ENCODE peak calls at places on chromosomes 7 and 10, in six cellular contexts. L, R, E, Z, I and H are unnamed samples.

GRCh38 chr7:135536160-135536559 is 21.6 kb upstream of the NUP205 start:
- DNase-seq in L (no peak), R (peak), E (no peak), Z (no peak), I (no peak), H (no peak)

GRCh38 chr10:79025113-79025832 is 43.5 kb upstream of the ZMIZ1 start:
- DNase-seq in L (peak), R (no peak), E (no peak), Z (no peak), I (peak), H (no peak)

GRCh38 chr10:80924063-80924952 is 386.6 kb downstream of the SH2D4B start:
- DNase-seq in L (peak), R (no peak), E (no peak), Z (no peak), I (no peak), H (peak)

GRCh38 chr10:132545659-132546367 is 8.2 kb downstream of the INPP5A start:
- DNase-seq in L (no peak), R (no peak), E (no peak), Z (no peak), I (no peak), H (no peak)

GRCh38 chr10:119417852-119418251 is 124.7 kb downstream of the RGS10 start:
- DNase-seq in L (no peak), R (no peak), E (no peak), Z (no peak), I (no peak), H (no peak)

GRCh38 chr10:3853547-3853989 is 68.6 kb upstream of the KLF6 start:
- DNase-seq in L (no peak), R (no peak), E (no peak), Z (no peak), I (no peak), H (no peak)

GRCh38 chr10:61272781-61273180 is 180.4 kb downstream of the TMEM26 start:
- DNase-seq in L (no peak), R (no peak), E (no peak), Z (no peak), I (no peak), H (no peak)

GRCh38 chr10:78700816-78701520 is 367.8 kb upstream of the ZMIZ1 start:
- DNase-seq in L (no peak), R (no peak), E (no peak), Z (no peak), I (no peak), H (no peak)

GRCh38 chr10:117137031-117137910 is 799 bp downstream of the VAX1 start:
- DNase-seq in L (peak), R (no peak), E (peak), Z (no peak), I (no peak), H (peak)

GRCh38 chr10:89302628-89303027 is 782 bp downstream of the IFIT2 start:
- DNase-seq in L (no peak), R (peak), E (no peak), Z (no peak), I (no peak), H (no peak)